ENCODE peak calls at places on chromosomes 11 and 22, in six cellular contexts. One of them, this sample, is unnamed.

GRCh38 chr22:25847451-25847850 is 105.5 kb downstream of the MYO18B start:
- DNase-seq in thyroid gland: no peak
- DNase-seq in H9: no peak
- DNase-seq in breast epithelium: no peak
- DNase-seq in thoracic aorta: no peak
- DNase-seq in CD8-positive, alpha-beta T cell: no peak
- DNase-seq in this sample: no peak

GRCh38 chr22:35940166-35940565 is 88.5 kb downstream of the RBFOX2 start:
- DNase-seq in H9: no peak
- DNase-seq in breast epithelium: no peak
- DNase-seq in CD8-positive, alpha-beta T cell: no peak
- DNase-seq in thyroid gland: no peak
- DNase-seq in thoracic aorta: no peak
- DNase-seq in this sample: no peak

GRCh38 chr11:113059548-113059947 is 98.3 kb downstream of the NCAM1 start:
- DNase-seq in thoracic aorta: no peak
- DNase-seq in thyroid gland: no peak
- DNase-seq in breast epithelium: no peak
- DNase-seq in CD8-positive, alpha-beta T cell: no peak
- DNase-seq in H9: no peak
- DNase-seq in this sample: no peak

GRCh38 chr11:8101421-8101820 is 20.4 kb downstream of the TUB start:
- DNase-seq in CD8-positive, alpha-beta T cell: no peak
- DNase-seq in thoracic aorta: no peak
- DNase-seq in breast epithelium: no peak
- DNase-seq in thyroid gland: no peak
- DNase-seq in H9: no peak
- DNase-seq in this sample: no peak

GRCh38 chr11:33329705-33330329 is 72.6 kb downstream of the HIPK3 start:
- DNase-seq in thyroid gland: peak
- DNase-seq in thoracic aorta: no peak
- DNase-seq in H9: no peak
- DNase-seq in CD8-positive, alpha-beta T cell: peak
- DNase-seq in breast epithelium: no peak
- DNase-seq in this sample: no peak

GRCh38 chr11:17782938-17783337 is 48.4 kb downstream of the KCNC1 start:
- DNase-seq in breast epithelium: no peak
- DNase-seq in H9: no peak
- DNase-seq in thoracic aorta: no peak
- DNase-seq in thyroid gland: no peak
- DNase-seq in CD8-positive, alpha-beta T cell: no peak
- DNase-seq in this sample: no peak

GRCh38 chr22:49332691-49333090 is 495.0 kb downstream of the BRD1 start:
- DNase-seq in CD8-positive, alpha-beta T cell: no peak
- DNase-seq in breast epithelium: no peak
- DNase-seq in H9: no peak
- DNase-seq in thoracic aorta: no peak
- DNase-seq in thyroid gland: no peak
- DNase-seq in this sample: no peak

GRCh38 chr22:23504522-23504921 is 75.6 kb downstream of the IGLL1 start:
- DNase-seq in breast epithelium: peak
- DNase-seq in H9: no peak
- DNase-seq in thoracic aorta: no peak
- DNase-seq in thyroid gland: no peak
- DNase-seq in CD8-positive, alpha-beta T cell: no peak
- DNase-seq in this sample: no peak

GRCh38 chr11:9859491-9860305 is 195.8 kb downstream of the SWAP70 start:
- DNase-seq in H9: no peak
- DNase-seq in CD8-positive, alpha-beta T cell: no peak
- DNase-seq in breast epithelium: no peak
- DNase-seq in thoracic aorta: no peak
- DNase-seq in thyroid gland: no peak
- DNase-seq in this sample: no peak

GRCh38 chr11:122235615-122236014 is 119.6 kb upstream of the BLID start:
- DNase-seq in thyroid gland: no peak
- DNase-seq in H9: no peak
- DNase-seq in thoracic aorta: no peak
- DNase-seq in CD8-positive, alpha-beta T cell: no peak
- DNase-seq in breast epithelium: no peak
- DNase-seq in this sample: no peak

GRCh38 chr11:11757871-11758270 is 83.9 kb upstream of the USP47 start:
- DNase-seq in thoracic aorta: no peak
- DNase-seq in H9: no peak
- DNase-seq in breast epithelium: no peak
- DNase-seq in CD8-positive, alpha-beta T cell: no peak
- DNase-seq in thyroid gland: no peak
- DNase-seq in this sample: no peak

GRCh38 chr22:29205598-29206371 is at the start of gene EMID1:
- DNase-seq in thoracic aorta: no peak
- DNase-seq in CD8-positive, alpha-beta T cell: no peak
- DNase-seq in H9: peak
- DNase-seq in thyroid gland: peak
- DNase-seq in breast epithelium: no peak
- DNase-seq in this sample: no peak

GRCh38 chr11:48040830-48041444 is 60.6 kb downstream of the PTPRJ start:
- DNase-seq in breast epithelium: no peak
- DNase-seq in H9: no peak
- DNase-seq in CD8-positive, alpha-beta T cell: no peak
- DNase-seq in thoracic aorta: no peak
- DNase-seq in thyroid gland: no peak
- DNase-seq in this sample: no peak

GRCh38 chr22:50089231-50090140 is at the start of gene MOV10L1:
- DNase-seq in breast epithelium: no peak
- DNase-seq in H9: peak
- DNase-seq in thoracic aorta: no peak
- DNase-seq in CD8-positive, alpha-beta T cell: no peak
- DNase-seq in thyroid gland: no peak
- DNase-seq in this sample: no peak

GRCh38 chr11:19844012-19844411 is 131.4 kb downstream of the NAV2 start:
- DNase-seq in CD8-positive, alpha-beta T cell: no peak
- DNase-seq in thoracic aorta: no peak
- DNase-seq in H9: no peak
- DNase-seq in thyroid gland: no peak
- DNase-seq in breast epithelium: no peak
- DNase-seq in this sample: no peak

GRCh38 chr22:49113758-49114157 is 713.9 kb downstream of the BRD1 start:
- DNase-seq in H9: no peak
- DNase-seq in thyroid gland: no peak
- DNase-seq in breast epithelium: no peak
- DNase-seq in CD8-positive, alpha-beta T cell: no peak
- DNase-seq in thoracic aorta: no peak
- DNase-seq in this sample: no peak

GRCh38 chr11:27786864-27787263 is 86.6 kb upstream of the BDNF start:
- DNase-seq in H9: no peak
- DNase-seq in thoracic aorta: no peak
- DNase-seq in thyroid gland: no peak
- DNase-seq in CD8-positive, alpha-beta T cell: no peak
- DNase-seq in breast epithelium: no peak
- DNase-seq in this sample: no peak

DNA sequence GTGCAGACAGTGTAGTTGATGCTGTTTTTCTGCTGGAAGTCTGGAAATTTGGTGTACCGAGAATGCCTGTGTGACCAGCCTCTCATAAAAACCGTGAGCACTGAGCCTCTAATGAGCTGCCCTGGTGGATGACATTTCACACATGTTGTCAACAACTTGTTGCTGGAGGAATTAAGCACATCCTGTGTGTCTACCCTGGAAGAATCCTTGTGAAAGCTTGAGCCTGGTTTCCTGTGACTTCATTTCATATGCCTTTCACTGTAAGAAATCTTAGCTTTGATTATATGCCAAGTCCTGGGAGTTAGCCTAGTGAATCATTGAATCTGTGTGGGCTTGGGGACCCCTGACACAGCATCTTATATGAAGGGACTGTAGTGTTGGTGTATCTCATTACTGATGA is 131.2 kb downstream of the LDLRAD3 start:
- DNase-seq in CD8-positive, alpha-beta T cell: no peak
- DNase-seq in H9: no peak
- DNase-seq in thyroid gland: no peak
- DNase-seq in breast epithelium: no peak
- DNase-seq in thoracic aorta: no peak
- DNase-seq in this sample: no peak
- H3K27ac ChIP-seq in CD8-positive, alpha-beta T cell: no peak
- H3K27ac ChIP-seq in H9: no peak
- H3K27ac ChIP-seq in thyroid gland: peak
- H3K27ac ChIP-seq in breast epithelium: no peak
- H3K27ac ChIP-seq in thoracic aorta: no peak
- H3K27ac ChIP-seq in this sample: no peak

DNA sequence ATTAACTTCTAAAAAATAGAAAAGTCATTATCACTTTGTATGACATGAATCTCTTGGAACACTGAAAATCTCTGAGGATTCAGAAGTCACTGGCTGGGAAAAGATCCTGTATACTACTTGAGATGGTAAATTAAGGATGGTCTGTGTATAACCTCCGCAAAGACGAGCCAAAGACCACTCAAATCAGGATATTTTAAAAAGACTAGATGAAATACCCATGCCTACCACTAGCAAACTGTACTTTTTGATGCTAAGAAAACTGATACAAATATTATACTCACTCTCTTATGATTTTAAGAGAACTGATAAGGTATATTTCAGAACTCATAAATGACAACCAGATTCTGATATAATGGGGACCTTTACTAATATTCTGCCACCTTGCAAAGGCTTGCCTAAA is 78.6 kb upstream of the APOA1 start:
- DNase-seq in breast epithelium: no peak
- DNase-seq in CD8-positive, alpha-beta T cell: no peak
- DNase-seq in thoracic aorta: no peak
- DNase-seq in thyroid gland: no peak
- DNase-seq in H9: no peak
- DNase-seq in this sample: no peak
- TF ChIP-seq CTCF in breast epithelium: no peak
- TF ChIP-seq CTCF in CD8-positive, alpha-beta T cell: no peak
- TF ChIP-seq CTCF in thoracic aorta: peak
- TF ChIP-seq CTCF in thyroid gland: no peak
- TF ChIP-seq CTCF in H9: no peak
- TF ChIP-seq CTCF in this sample: no peak

GRCh38 chr11:95282337-95282751 is 51.3 kb upstream of the SESN3 start:
- DNase-seq in breast epithelium: no peak
- DNase-seq in thoracic aorta: no peak
- DNase-seq in CD8-positive, alpha-beta T cell: no peak
- DNase-seq in thyroid gland: no peak
- DNase-seq in H9: no peak
- DNase-seq in this sample: no peak

GRCh38 chr11:95283653-95284052 is 52.7 kb upstream of the SESN3 start:
- DNase-seq in thoracic aorta: no peak
- DNase-seq in breast epithelium: no peak
- DNase-seq in CD8-positive, alpha-beta T cell: no peak
- DNase-seq in H9: no peak
- DNase-seq in thyroid gland: no peak
- DNase-seq in this sample: no peak

GRCh38 chr11:95279921-95280861 is 49.2 kb upstream of the SESN3 start:
- DNase-seq in thoracic aorta: no peak
- DNase-seq in breast epithelium: peak
- DNase-seq in thyroid gland: peak
- DNase-seq in H9: peak
- DNase-seq in CD8-positive, alpha-beta T cell: no peak
- DNase-seq in this sample: no peak

GRCh38 chr11:95284057-95285052 is 53.4 kb upstream of the SESN3 start:
- DNase-seq in thyroid gland: no peak
- DNase-seq in CD8-positive, alpha-beta T cell: no peak
- DNase-seq in thoracic aorta: no peak
- DNase-seq in H9: no peak
- DNase-seq in breast epithelium: no peak
- DNase-seq in this sample: no peak

DNA sequence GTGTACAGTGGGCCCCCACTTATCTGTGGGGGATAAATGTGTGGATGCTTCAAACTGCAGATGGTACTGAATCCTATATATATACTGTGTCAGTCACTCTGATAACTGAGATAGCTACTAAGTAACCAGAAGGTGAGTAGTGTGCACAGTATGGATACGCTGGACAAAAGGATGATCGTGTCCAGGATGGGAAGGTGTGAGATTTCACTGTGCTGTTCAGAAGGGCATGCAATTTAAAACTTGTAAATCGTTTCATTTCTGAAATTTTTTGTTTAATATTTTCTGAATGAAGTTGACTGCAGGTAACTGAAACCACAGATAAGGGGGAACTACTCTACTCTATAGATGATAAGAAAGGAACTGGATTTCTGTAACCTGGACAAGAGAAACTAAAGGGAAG is 52.1 kb upstream of the SESN3 start:
- DNase-seq in breast epithelium: no peak
- DNase-seq in H9: no peak
- DNase-seq in CD8-positive, alpha-beta T cell: no peak
- DNase-seq in thyroid gland: no peak
- DNase-seq in thoracic aorta: no peak
- DNase-seq in this sample: no peak
- H3K27ac ChIP-seq in breast epithelium: no peak
- H3K27ac ChIP-seq in H9: no peak
- H3K27ac ChIP-seq in CD8-positive, alpha-beta T cell: no peak
- H3K27ac ChIP-seq in thyroid gland: no peak
- H3K27ac ChIP-seq in thoracic aorta: no peak
- H3K27ac ChIP-seq in this sample: no peak

DNA sequence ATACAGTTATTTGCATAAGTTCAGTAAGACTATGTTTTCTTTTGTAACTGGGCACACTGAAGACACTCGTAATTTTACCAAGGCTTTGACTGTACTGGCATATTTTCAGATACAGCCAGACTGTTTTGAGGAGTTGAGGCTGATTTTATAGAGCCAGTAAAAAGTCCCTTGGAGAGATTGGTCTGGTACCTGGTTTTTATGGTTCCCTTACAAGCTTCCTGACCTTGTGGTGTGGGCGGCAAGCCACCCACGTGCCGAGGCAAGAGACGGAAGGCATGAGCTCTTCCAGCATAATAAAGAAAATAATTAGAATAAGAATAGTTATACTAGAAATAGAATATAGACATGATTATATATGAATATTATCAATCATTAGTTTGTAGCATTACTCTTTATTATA is 11.3 kb upstream of the GSTP1 start:
- DNase-seq in breast epithelium: no peak
- DNase-seq in CD8-positive, alpha-beta T cell: no peak
- DNase-seq in thyroid gland: no peak
- DNase-seq in thoracic aorta: no peak
- DNase-seq in H9: no peak
- DNase-seq in this sample: no peak
- TF ChIP-seq CTCF in breast epithelium: no peak
- TF ChIP-seq CTCF in CD8-positive, alpha-beta T cell: no peak
- TF ChIP-seq CTCF in thyroid gland: no peak
- TF ChIP-seq CTCF in thoracic aorta: no peak
- TF ChIP-seq CTCF in H9: no peak
- TF ChIP-seq CTCF in this sample: no peak

GRCh38 chr22:40121463-40121862 is 56.3 kb upstream of the TNRC6B start:
- DNase-seq in thoracic aorta: no peak
- DNase-seq in thyroid gland: no peak
- DNase-seq in breast epithelium: no peak
- DNase-seq in CD8-positive, alpha-beta T cell: peak
- DNase-seq in H9: no peak
- DNase-seq in this sample: no peak
- H3K27ac ChIP-seq in thoracic aorta: no peak
- H3K27ac ChIP-seq in thyroid gland: no peak
- H3K27ac ChIP-seq in breast epithelium: no peak
- H3K27ac ChIP-seq in CD8-positive, alpha-beta T cell: peak
- H3K27ac ChIP-seq in H9: no peak
- H3K27ac ChIP-seq in this sample: no peak

GRCh38 chr11:118334746-118335145 is 7.8 kb downstream of the CD3D start:
- DNase-seq in breast epithelium: no peak
- DNase-seq in thoracic aorta: no peak
- DNase-seq in thyroid gland: no peak
- DNase-seq in CD8-positive, alpha-beta T cell: no peak
- DNase-seq in H9: no peak
- DNase-seq in this sample: no peak
- TF ChIP-seq CTCF in breast epithelium: no peak
- TF ChIP-seq CTCF in thoracic aorta: no peak
- TF ChIP-seq CTCF in thyroid gland: no peak
- TF ChIP-seq CTCF in CD8-positive, alpha-beta T cell: no peak
- TF ChIP-seq CTCF in H9: no peak
- TF ChIP-seq CTCF in this sample: no peak

GRCh38 chr22:27719535-27720227 is 81.9 kb downstream of the MN1 start:
- DNase-seq in breast epithelium: no peak
- DNase-seq in CD8-positive, alpha-beta T cell: no peak
- DNase-seq in thyroid gland: peak
- DNase-seq in thoracic aorta: no peak
- DNase-seq in H9: peak
- DNase-seq in this sample: no peak
- H3K27ac ChIP-seq in breast epithelium: no peak
- H3K27ac ChIP-seq in CD8-positive, alpha-beta T cell: no peak
- H3K27ac ChIP-seq in thyroid gland: peak
- H3K27ac ChIP-seq in thoracic aorta: no peak
- H3K27ac ChIP-seq in H9: no peak
- H3K27ac ChIP-seq in this sample: no peak

This sample was measured in CD4-positive, alpha-beta T cell.